ENCODE peak calls at places on chromosomes 3 and 15, in five cellular contexts. One of them, this sample, is unnamed. For H3K27me3, the result is how much of the 10 kb centered on the place peaks cover.

GRCh38 chr3:167032267-167032876 is 347.7 kb downstream of the ZBBX start:
- DNase-seq in psoas muscle: no peak
- DNase-seq in NT2/D1: peak
- DNase-seq in CD4-positive, CD25-positive, alpha-beta regulatory T cell: no peak
- DNase-seq in right atrium auricular region: no peak
- DNase-seq in this sample: no peak

GRCh38 chr15:52284164-52284563 is 11.4 kb downstream of the MYO5C start:
- DNase-seq in CD4-positive, CD25-positive, alpha-beta regulatory T cell: no peak
- DNase-seq in NT2/D1: no peak
- DNase-seq in psoas muscle: no peak
- DNase-seq in right atrium auricular region: no peak
- DNase-seq in this sample: no peak

GRCh38 chr15:58588096-58588495 is 156.3 kb downstream of the LIPC start:
- DNase-seq in NT2/D1: no peak
- DNase-seq in right atrium auricular region: no peak
- DNase-seq in CD4-positive, CD25-positive, alpha-beta regulatory T cell: no peak
- DNase-seq in psoas muscle: no peak
- DNase-seq in this sample: no peak

GRCh38 chr3:65958216-65958615 is 80.5 kb downstream of the MAGI1 start:
- DNase-seq in NT2/D1: no peak
- DNase-seq in CD4-positive, CD25-positive, alpha-beta regulatory T cell: no peak
- DNase-seq in psoas muscle: no peak
- DNase-seq in right atrium auricular region: no peak
- DNase-seq in this sample: no peak

GRCh38 chr3:108293858-108294257 is 2.5 kb upstream of the HHLA2 start:
- DNase-seq in psoas muscle: no peak
- DNase-seq in NT2/D1: no peak
- DNase-seq in CD4-positive, CD25-positive, alpha-beta regulatory T cell: no peak
- DNase-seq in right atrium auricular region: no peak
- DNase-seq in this sample: no peak

GRCh38 chr3:130826516-130826915 is 67.4 kb upstream of the ATP2C1 start:
- DNase-seq in NT2/D1: no peak
- DNase-seq in psoas muscle: no peak
- DNase-seq in CD4-positive, CD25-positive, alpha-beta regulatory T cell: no peak
- DNase-seq in right atrium auricular region: no peak
- DNase-seq in this sample: no peak

GRCh38 chr3:43755511-43756200 is 64.9 kb downstream of the ABHD5 start:
- DNase-seq in CD4-positive, CD25-positive, alpha-beta regulatory T cell: peak
- DNase-seq in psoas muscle: no peak
- DNase-seq in NT2/D1: peak
- DNase-seq in right atrium auricular region: no peak
- DNase-seq in this sample: peak

GRCh38 chr3:51845129-51845528 is 16.3 kb upstream of the IQCF2 start:
- DNase-seq in psoas muscle: no peak
- DNase-seq in NT2/D1: peak
- DNase-seq in right atrium auricular region: no peak
- DNase-seq in CD4-positive, CD25-positive, alpha-beta regulatory T cell: no peak
- DNase-seq in this sample: no peak

GRCh38 chr3:32843504-32844321 is 25.9 kb downstream of the TRIM71 start:
- DNase-seq in right atrium auricular region: no peak
- DNase-seq in NT2/D1: peak
- DNase-seq in psoas muscle: no peak
- DNase-seq in CD4-positive, CD25-positive, alpha-beta regulatory T cell: no peak
- DNase-seq in this sample: no peak

GRCh38 chr3:101634591-101635196 is 42.2 kb downstream of the ZBTB11 start:
- DNase-seq in psoas muscle: no peak
- DNase-seq in right atrium auricular region: no peak
- DNase-seq in CD4-positive, CD25-positive, alpha-beta regulatory T cell: no peak
- DNase-seq in NT2/D1: no peak
- DNase-seq in this sample: no peak

GRCh38 chr15:77753238-77753873 is 120.6 kb upstream of the LINGO1 start:
- DNase-seq in CD4-positive, CD25-positive, alpha-beta regulatory T cell: no peak
- DNase-seq in NT2/D1: peak
- DNase-seq in psoas muscle: no peak
- DNase-seq in right atrium auricular region: no peak
- DNase-seq in this sample: no peak

GRCh38 chr3:146241523-146242240 is 9.2 kb downstream of the PLSCR4 start:
- DNase-seq in CD4-positive, CD25-positive, alpha-beta regulatory T cell: no peak
- DNase-seq in psoas muscle: no peak
- DNase-seq in NT2/D1: no peak
- DNase-seq in right atrium auricular region: no peak
- DNase-seq in this sample: no peak

GRCh38 chr15:83320831-83321230 is 36.4 kb upstream of the BNC1 start:
- DNase-seq in CD4-positive, CD25-positive, alpha-beta regulatory T cell: no peak
- DNase-seq in psoas muscle: no peak
- DNase-seq in right atrium auricular region: no peak
- DNase-seq in NT2/D1: no peak
- DNase-seq in this sample: no peak

GRCh38 chr15:59303641-59304433 is 68.8 kb downstream of the MYO1E start:
- DNase-seq in psoas muscle: no peak
- DNase-seq in NT2/D1: no peak
- DNase-seq in right atrium auricular region: no peak
- DNase-seq in CD4-positive, CD25-positive, alpha-beta regulatory T cell: no peak
- DNase-seq in this sample: no peak

GRCh38 chr15:80984856-80985255 is 4.8 kb downstream of the MESD start:
- DNase-seq in psoas muscle: no peak
- DNase-seq in CD4-positive, CD25-positive, alpha-beta regulatory T cell: no peak
- DNase-seq in right atrium auricular region: no peak
- DNase-seq in NT2/D1: no peak
- DNase-seq in this sample: no peak

GRCh38 chr3:170752571-170753155 is 117.3 kb downstream of the RPL22L1 start:
- DNase-seq in NT2/D1: no peak
- DNase-seq in right atrium auricular region: no peak
- DNase-seq in CD4-positive, CD25-positive, alpha-beta regulatory T cell: no peak
- DNase-seq in psoas muscle: no peak
- DNase-seq in this sample: no peak

GRCh38 chr3:4826237-4827100 is 152.8 kb upstream of the BHLHE40 start:
- DNase-seq in CD4-positive, CD25-positive, alpha-beta regulatory T cell: no peak
- DNase-seq in right atrium auricular region: peak
- DNase-seq in NT2/D1: no peak
- DNase-seq in psoas muscle: peak
- DNase-seq in this sample: no peak

GRCh38 chr15:38226867-38227266 is 25.8 kb upstream of the SPRED1 start:
- DNase-seq in right atrium auricular region: peak
- DNase-seq in CD4-positive, CD25-positive, alpha-beta regulatory T cell: no peak
- DNase-seq in NT2/D1: no peak
- DNase-seq in psoas muscle: no peak
- DNase-seq in this sample: no peak

GRCh38 chr15:86021281-86022264 is 58.1 kb upstream of the AGBL1 start:
- DNase-seq in CD4-positive, CD25-positive, alpha-beta regulatory T cell: no peak
- DNase-seq in right atrium auricular region: no peak
- DNase-seq in NT2/D1: no peak
- DNase-seq in psoas muscle: peak
- DNase-seq in this sample: no peak

GRCh38 chr15:63494406-63494805 is 10.0 kb upstream of the USP3 start:
- DNase-seq in right atrium auricular region: no peak
- DNase-seq in CD4-positive, CD25-positive, alpha-beta regulatory T cell: no peak
- DNase-seq in psoas muscle: no peak
- DNase-seq in NT2/D1: no peak
- DNase-seq in this sample: no peak

GRCh38 chr3:111745786-111746185 is 113.3 kb upstream of the PHLDB2 start:
- DNase-seq in CD4-positive, CD25-positive, alpha-beta regulatory T cell: no peak
- DNase-seq in psoas muscle: no peak
- DNase-seq in right atrium auricular region: no peak
- DNase-seq in NT2/D1: no peak
- DNase-seq in this sample: no peak

GRCh38 chr3:8516047-8516671 is 14.5 kb downstream of the LMCD1 start:
- DNase-seq in right atrium auricular region: no peak
- DNase-seq in CD4-positive, CD25-positive, alpha-beta regulatory T cell: no peak
- DNase-seq in psoas muscle: no peak
- DNase-seq in NT2/D1: no peak
- DNase-seq in this sample: no peak

GRCh38 chr3:188539631-188540194 is 385.8 kb downstream of the LPP start:
- DNase-seq in psoas muscle: no peak
- DNase-seq in right atrium auricular region: no peak
- DNase-seq in CD4-positive, CD25-positive, alpha-beta regulatory T cell: no peak
- DNase-seq in NT2/D1: no peak
- DNase-seq in this sample: no peak

GRCh38 chr3:50573566-50574279 is 4.4 kb downstream of the HEMK1 start:
- DNase-seq in right atrium auricular region: no peak
- DNase-seq in CD4-positive, CD25-positive, alpha-beta regulatory T cell: no peak
- DNase-seq in psoas muscle: no peak
- DNase-seq in NT2/D1: no peak
- DNase-seq in this sample: peak

GRCh38 chr15:92527197-92527596 is 128.4 kb downstream of the FAM174B start:
- DNase-seq in CD4-positive, CD25-positive, alpha-beta regulatory T cell: no peak
- DNase-seq in right atrium auricular region: no peak
- DNase-seq in NT2/D1: no peak
- DNase-seq in psoas muscle: no peak
- DNase-seq in this sample: no peak

GRCh38 chr15:93071469-93071891 is 17.5 kb downstream of the RGMA start:
- DNase-seq in NT2/D1: no peak
- DNase-seq in right atrium auricular region: no peak
- DNase-seq in CD4-positive, CD25-positive, alpha-beta regulatory T cell: no peak
- DNase-seq in psoas muscle: no peak
- DNase-seq in this sample: no peak

GRCh38 chr3:189799366-189799765 is 168.2 kb downstream of the TP63 start:
- DNase-seq in NT2/D1: no peak
- DNase-seq in psoas muscle: no peak
- DNase-seq in right atrium auricular region: no peak
- DNase-seq in CD4-positive, CD25-positive, alpha-beta regulatory T cell: no peak
- DNase-seq in this sample: no peak

GRCh38 chr15:68412218-68412617 is 19.7 kb downstream of the ITGA11 start:
- DNase-seq in CD4-positive, CD25-positive, alpha-beta regulatory T cell: no peak
- DNase-seq in right atrium auricular region: peak
- DNase-seq in psoas muscle: no peak
- DNase-seq in NT2/D1: no peak
- DNase-seq in this sample: no peak

GRCh38 chr15:77825143-77825542 is 192.4 kb upstream of the LINGO1 start:
- DNase-seq in right atrium auricular region: no peak
- DNase-seq in NT2/D1: no peak
- DNase-seq in psoas muscle: no peak
- DNase-seq in CD4-positive, CD25-positive, alpha-beta regulatory T cell: no peak
- DNase-seq in this sample: no peak

GRCh38 chr3:117914540-117914939 is 1120.1 kb downstream of the IGSF11 start:
- DNase-seq in right atrium auricular region: no peak
- DNase-seq in NT2/D1: no peak
- DNase-seq in CD4-positive, CD25-positive, alpha-beta regulatory T cell: no peak
- DNase-seq in psoas muscle: no peak
- DNase-seq in this sample: no peak

GRCh38 chr15:96314508-96314907 is 16.0 kb upstream of the NR2F2 start:
- DNase-seq in right atrium auricular region: no peak
- DNase-seq in psoas muscle: no peak
- DNase-seq in NT2/D1: no peak
- DNase-seq in CD4-positive, CD25-positive, alpha-beta regulatory T cell: no peak
- DNase-seq in this sample: no peak
- H3K27me3 ChIP-seq in right atrium auricular region: under half
- H3K27me3 ChIP-seq in psoas muscle: under half
- H3K27me3 ChIP-seq in NT2/D1: under half
- H3K27me3 ChIP-seq in CD4-positive, CD25-positive, alpha-beta regulatory T cell: under half
- H3K27me3 ChIP-seq in this sample: under half

DNA sequence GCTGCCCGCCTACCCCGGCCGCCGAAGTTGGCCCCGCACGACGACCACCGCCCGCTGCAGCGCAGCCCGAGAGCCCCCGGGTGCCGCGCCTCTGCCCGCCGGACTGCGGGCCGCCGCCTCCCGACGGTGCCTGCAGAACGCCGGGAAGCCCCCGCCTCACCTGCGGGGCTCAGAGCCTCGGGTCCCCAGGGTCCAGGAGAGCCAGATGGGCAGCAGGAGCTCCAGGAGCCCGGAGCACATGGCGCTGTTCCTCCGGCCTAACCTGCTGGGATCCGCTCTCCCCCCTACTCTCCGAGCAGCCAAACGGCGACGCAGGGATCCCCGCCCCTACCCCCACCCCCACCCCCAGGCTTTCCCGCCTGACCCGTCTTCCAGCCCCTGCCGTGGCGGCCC is 615 bp upstream of the GABRB3 start:
- DNase-seq in CD4-positive, CD25-positive, alpha-beta regulatory T cell: no peak
- DNase-seq in right atrium auricular region: no peak
- DNase-seq in psoas muscle: no peak
- DNase-seq in NT2/D1: no peak
- DNase-seq in this sample: no peak
- H3K4me3 ChIP-seq in CD4-positive, CD25-positive, alpha-beta regulatory T cell: no peak
- H3K4me3 ChIP-seq in right atrium auricular region: peak
- H3K4me3 ChIP-seq in psoas muscle: peak
- H3K4me3 ChIP-seq in NT2/D1: peak
- H3K4me3 ChIP-seq in this sample: no peak

GRCh38 chr3:13857702-13858380 is 22.0 kb downstream of the WNT7A start:
- DNase-seq in psoas muscle: no peak
- DNase-seq in right atrium auricular region: no peak
- DNase-seq in NT2/D1: no peak
- DNase-seq in CD4-positive, CD25-positive, alpha-beta regulatory T cell: no peak
- DNase-seq in this sample: no peak
- H3K27me3 ChIP-seq in psoas muscle: under half
- H3K27me3 ChIP-seq in right atrium auricular region: under half
- H3K27me3 ChIP-seq in NT2/D1: under half
- H3K27me3 ChIP-seq in CD4-positive, CD25-positive, alpha-beta regulatory T cell: under half
- H3K27me3 ChIP-seq in this sample: under half

DNA sequence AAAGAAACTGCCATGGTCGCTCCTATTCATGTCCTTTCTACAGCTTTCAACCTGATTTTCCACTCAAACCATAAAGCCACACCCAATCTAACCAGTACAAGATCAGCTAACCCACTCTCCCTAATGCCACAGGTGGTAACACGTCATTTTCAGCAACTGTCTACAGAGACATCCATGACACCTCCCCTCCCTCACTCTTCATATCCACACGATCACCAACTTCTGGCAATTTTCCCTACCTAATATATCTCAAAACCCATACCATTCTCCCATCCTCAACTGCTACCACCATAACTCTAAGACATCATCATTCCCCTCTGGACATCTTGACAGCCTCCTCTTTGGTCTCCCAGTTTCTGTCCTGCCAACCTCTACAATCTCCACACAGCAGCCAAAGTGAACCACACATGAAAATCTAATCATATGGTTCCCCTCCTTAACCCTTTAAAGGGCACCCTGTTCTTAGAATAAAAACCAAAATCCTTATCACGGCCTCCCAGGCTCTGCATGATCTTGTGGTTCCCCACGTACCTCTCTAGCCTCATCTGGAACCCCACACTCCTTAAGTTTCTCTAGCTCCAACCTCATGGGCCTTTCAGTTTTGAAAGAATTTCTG is 33.6 kb downstream of the SPINK8 start:
- DNase-seq in NT2/D1: no peak
- DNase-seq in CD4-positive, CD25-positive, alpha-beta regulatory T cell: no peak
- DNase-seq in right atrium auricular region: no peak
- DNase-seq in psoas muscle: no peak
- DNase-seq in this sample: no peak
- H3K4me3 ChIP-seq in NT2/D1: peak
- H3K4me3 ChIP-seq in CD4-positive, CD25-positive, alpha-beta regulatory T cell: peak
- H3K4me3 ChIP-seq in right atrium auricular region: peak
- H3K4me3 ChIP-seq in psoas muscle: peak
- H3K4me3 ChIP-seq in this sample: peak

GRCh38 chr3:33886015-33886414 is 87.6 kb downstream of the PDCD6IP start:
- DNase-seq in right atrium auricular region: no peak
- DNase-seq in NT2/D1: no peak
- DNase-seq in psoas muscle: no peak
- DNase-seq in CD4-positive, CD25-positive, alpha-beta regulatory T cell: no peak
- DNase-seq in this sample: no peak

GRCh38 chr3:33885496-33885895 is 87.1 kb downstream of the PDCD6IP start:
- DNase-seq in right atrium auricular region: no peak
- DNase-seq in CD4-positive, CD25-positive, alpha-beta regulatory T cell: no peak
- DNase-seq in NT2/D1: no peak
- DNase-seq in psoas muscle: no peak
- DNase-seq in this sample: no peak

GRCh38 chr3:33883538-33884203 is 85.2 kb downstream of the PDCD6IP start:
- DNase-seq in psoas muscle: no peak
- DNase-seq in NT2/D1: peak
- DNase-seq in right atrium auricular region: no peak
- DNase-seq in CD4-positive, CD25-positive, alpha-beta regulatory T cell: no peak
- DNase-seq in this sample: peak

GRCh38 chr3:33884701-33885100 is 86.3 kb downstream of the PDCD6IP start:
- DNase-seq in psoas muscle: no peak
- DNase-seq in CD4-positive, CD25-positive, alpha-beta regulatory T cell: no peak
- DNase-seq in right atrium auricular region: no peak
- DNase-seq in NT2/D1: no peak
- DNase-seq in this sample: no peak

GRCh38 chr3:33884204-33884561 is 85.8 kb downstream of the PDCD6IP start:
- DNase-seq in CD4-positive, CD25-positive, alpha-beta regulatory T cell: no peak
- DNase-seq in psoas muscle: no peak
- DNase-seq in NT2/D1: no peak
- DNase-seq in right atrium auricular region: no peak
- DNase-seq in this sample: no peak
- H3K27me3 ChIP-seq in CD4-positive, CD25-positive, alpha-beta regulatory T cell: under half
- H3K27me3 ChIP-seq in psoas muscle: under half
- H3K27me3 ChIP-seq in NT2/D1: under half
- H3K27me3 ChIP-seq in right atrium auricular region: under half
- H3K27me3 ChIP-seq in this sample: under half

This sample was measured in CD4-positive, alpha-beta memory T cell.